ENCODE peak calls at places on chromosomes 5 and 9, in eight cellular contexts. One of them, this sample, is unnamed.

GRCh38 chr5:74641014-74641777 is 668 bp upstream of the ENC1 start:
- DNase-seq in putamen: peak
- DNase-seq in upper lobe of right lung: peak
- DNase-seq in activated T-cell treated with anti-CD3 and anti-CD28 coated beads for 1 hour: no peak
- DNase-seq in NCI-H2171 treated with DMSO at 0.1 percent for 48 hours: no peak
- DNase-seq in G401: peak
- DNase-seq in fibroblast of mammary gland: peak
- DNase-seq in frontal cortex: no peak
- DNase-seq in this sample: peak

GRCh38 chr5:134289509-134290113 is 63.7 kb upstream of the PPP2CA start:
- DNase-seq in putamen: peak
- DNase-seq in upper lobe of right lung: no peak
- DNase-seq in activated T-cell treated with anti-CD3 and anti-CD28 coated beads for 1 hour: peak
- DNase-seq in NCI-H2171 treated with DMSO at 0.1 percent for 48 hours: peak
- DNase-seq in G401: peak
- DNase-seq in fibroblast of mammary gland: peak
- DNase-seq in frontal cortex: peak
- DNase-seq in this sample: no peak

GRCh38 chr9:114247086-114247485 is 75.8 kb upstream of the ORM1 start:
- DNase-seq in putamen: no peak
- DNase-seq in upper lobe of right lung: no peak
- DNase-seq in activated T-cell treated with anti-CD3 and anti-CD28 coated beads for 1 hour: no peak
- DNase-seq in NCI-H2171 treated with DMSO at 0.1 percent for 48 hours: no peak
- DNase-seq in G401: peak
- DNase-seq in fibroblast of mammary gland: no peak
- DNase-seq in frontal cortex: no peak
- DNase-seq in this sample: no peak

GRCh38 chr9:116435706-116436105 is 251.4 kb upstream of the TRIM32 start:
- DNase-seq in putamen: no peak
- DNase-seq in upper lobe of right lung: no peak
- DNase-seq in activated T-cell treated with anti-CD3 and anti-CD28 coated beads for 1 hour: no peak
- DNase-seq in NCI-H2171 treated with DMSO at 0.1 percent for 48 hours: no peak
- DNase-seq in G401: no peak
- DNase-seq in fibroblast of mammary gland: no peak
- DNase-seq in frontal cortex: no peak
- DNase-seq in this sample: no peak

GRCh38 chr9:132547976-132548730 is 34.3 kb upstream of the BARHL1 start:
- DNase-seq in putamen: no peak
- DNase-seq in upper lobe of right lung: no peak
- DNase-seq in activated T-cell treated with anti-CD3 and anti-CD28 coated beads for 1 hour: no peak
- DNase-seq in NCI-H2171 treated with DMSO at 0.1 percent for 48 hours: no peak
- DNase-seq in G401: no peak
- DNase-seq in fibroblast of mammary gland: no peak
- DNase-seq in frontal cortex: no peak
- DNase-seq in this sample: no peak

GRCh38 chr9:130977811-130978221 is 31.2 kb upstream of the LAMC3 start:
- DNase-seq in putamen: no peak
- DNase-seq in upper lobe of right lung: no peak
- DNase-seq in activated T-cell treated with anti-CD3 and anti-CD28 coated beads for 1 hour: no peak
- DNase-seq in NCI-H2171 treated with DMSO at 0.1 percent for 48 hours: no peak
- DNase-seq in G401: no peak
- DNase-seq in fibroblast of mammary gland: no peak
- DNase-seq in frontal cortex: no peak
- DNase-seq in this sample: no peak

GRCh38 chr9:120946259-120946658 is 19.7 kb upstream of the TRAF1 start:
- DNase-seq in putamen: no peak
- DNase-seq in upper lobe of right lung: no peak
- DNase-seq in activated T-cell treated with anti-CD3 and anti-CD28 coated beads for 1 hour: no peak
- DNase-seq in NCI-H2171 treated with DMSO at 0.1 percent for 48 hours: no peak
- DNase-seq in G401: no peak
- DNase-seq in fibroblast of mammary gland: peak
- DNase-seq in frontal cortex: no peak
- DNase-seq in this sample: no peak

GRCh38 chr5:140041492-140042421 is 1.3 kb downstream of the NRG2 start:
- DNase-seq in putamen: peak
- DNase-seq in upper lobe of right lung: peak
- DNase-seq in activated T-cell treated with anti-CD3 and anti-CD28 coated beads for 1 hour: no peak
- DNase-seq in NCI-H2171 treated with DMSO at 0.1 percent for 48 hours: peak
- DNase-seq in G401: peak
- DNase-seq in fibroblast of mammary gland: peak
- DNase-seq in frontal cortex: peak
- DNase-seq in this sample: peak

GRCh38 chr5:115543931-115544370 is 624 bp downstream of the FEM1C start:
- DNase-seq in putamen: peak
- DNase-seq in upper lobe of right lung: no peak
- DNase-seq in activated T-cell treated with anti-CD3 and anti-CD28 coated beads for 1 hour: peak
- DNase-seq in NCI-H2171 treated with DMSO at 0.1 percent for 48 hours: peak
- DNase-seq in G401: peak
- DNase-seq in fibroblast of mammary gland: peak
- DNase-seq in frontal cortex: no peak
- DNase-seq in this sample: no peak

GRCh38 chr9:129840024-129840423 is 4.8 kb downstream of the USP20 start:
- DNase-seq in putamen: no peak
- DNase-seq in upper lobe of right lung: no peak
- DNase-seq in activated T-cell treated with anti-CD3 and anti-CD28 coated beads for 1 hour: no peak
- DNase-seq in NCI-H2171 treated with DMSO at 0.1 percent for 48 hours: peak
- DNase-seq in G401: peak
- DNase-seq in fibroblast of mammary gland: no peak
- DNase-seq in frontal cortex: no peak
- DNase-seq in this sample: no peak

GRCh38 chr9:71253021-71253420 is 131.6 kb upstream of the TRPM3 start:
- DNase-seq in putamen: no peak
- DNase-seq in upper lobe of right lung: no peak
- DNase-seq in activated T-cell treated with anti-CD3 and anti-CD28 coated beads for 1 hour: no peak
- DNase-seq in NCI-H2171 treated with DMSO at 0.1 percent for 48 hours: no peak
- DNase-seq in G401: no peak
- DNase-seq in fibroblast of mammary gland: peak
- DNase-seq in frontal cortex: no peak
- DNase-seq in this sample: no peak

GRCh38 chr9:13915131-13915530 is 398.8 kb downstream of the NFIB start:
- DNase-seq in putamen: no peak
- DNase-seq in upper lobe of right lung: no peak
- DNase-seq in activated T-cell treated with anti-CD3 and anti-CD28 coated beads for 1 hour: no peak
- DNase-seq in NCI-H2171 treated with DMSO at 0.1 percent for 48 hours: no peak
- DNase-seq in G401: no peak
- DNase-seq in fibroblast of mammary gland: no peak
- DNase-seq in frontal cortex: no peak
- DNase-seq in this sample: no peak

GRCh38 chr5:154829589-154830218 is 20.7 kb downstream of the FAXDC2 start:
- DNase-seq in putamen: no peak
- DNase-seq in upper lobe of right lung: peak
- DNase-seq in activated T-cell treated with anti-CD3 and anti-CD28 coated beads for 1 hour: peak
- DNase-seq in NCI-H2171 treated with DMSO at 0.1 percent for 48 hours: no peak
- DNase-seq in G401: no peak
- DNase-seq in fibroblast of mammary gland: peak
- DNase-seq in frontal cortex: no peak
- DNase-seq in this sample: peak

GRCh38 chr9:92730897-92731296 is 33.7 kb downstream of the BICD2 start:
- DNase-seq in putamen: no peak
- DNase-seq in upper lobe of right lung: peak
- DNase-seq in activated T-cell treated with anti-CD3 and anti-CD28 coated beads for 1 hour: no peak
- DNase-seq in NCI-H2171 treated with DMSO at 0.1 percent for 48 hours: no peak
- DNase-seq in G401: no peak
- DNase-seq in fibroblast of mammary gland: no peak
- DNase-seq in frontal cortex: no peak
- DNase-seq in this sample: no peak

GRCh38 chr9:29176786-29177185 is 1603.5 kb upstream of the C9orf72 start:
- DNase-seq in putamen: no peak
- DNase-seq in upper lobe of right lung: no peak
- DNase-seq in activated T-cell treated with anti-CD3 and anti-CD28 coated beads for 1 hour: no peak
- DNase-seq in NCI-H2171 treated with DMSO at 0.1 percent for 48 hours: no peak
- DNase-seq in G401: no peak
- DNase-seq in fibroblast of mammary gland: no peak
- DNase-seq in frontal cortex: no peak
- DNase-seq in this sample: no peak

GRCh38 chr5:148991606-148992005 is 71.3 kb downstream of the SH3TC2 start:
- DNase-seq in putamen: no peak
- DNase-seq in upper lobe of right lung: no peak
- DNase-seq in activated T-cell treated with anti-CD3 and anti-CD28 coated beads for 1 hour: no peak
- DNase-seq in NCI-H2171 treated with DMSO at 0.1 percent for 48 hours: no peak
- DNase-seq in G401: no peak
- DNase-seq in fibroblast of mammary gland: no peak
- DNase-seq in frontal cortex: no peak
- DNase-seq in this sample: no peak

GRCh38 chr9:125241000-125241862 is at the start of gene HSPA5:
- DNase-seq in putamen: peak
- DNase-seq in upper lobe of right lung: peak
- DNase-seq in activated T-cell treated with anti-CD3 and anti-CD28 coated beads for 1 hour: peak
- DNase-seq in NCI-H2171 treated with DMSO at 0.1 percent for 48 hours: peak
- DNase-seq in G401: peak
- DNase-seq in fibroblast of mammary gland: peak
- DNase-seq in frontal cortex: peak
- DNase-seq in this sample: peak